ENCODE peak calls at places on chromosomes 3 and 15, in six cellular contexts. A is lower leg skin, T is SK-N-SH, P is tibial artery, I is astrocyte of the spinal cord, J is adrenal gland. U is an unnamed sample.

GRCh38 chr3:186932281-186933181 is 2.2 kb downstream of the ST6GAL1 start:
- DNase-seq in A (no peak), T (no peak), P (no peak), I (no peak), J (no peak), U (no peak)

GRCh38 chr3:13040381-13041074 is 32.7 kb downstream of the IQSEC1 start:
- DNase-seq in A (no peak), T (peak), P (no peak), I (no peak), J (no peak), U (no peak)

GRCh38 chr3:27990347-27990746 is 251.1 kb upstream of the CMC1 start:
- DNase-seq in A (no peak), T (no peak), P (no peak), I (no peak), J (no peak), U (no peak)

GRCh38 chr3:194672876-194673275 is 885 bp upstream of the LSG1 start:
- DNase-seq in A (no peak), T (no peak), P (no peak), I (no peak), J (no peak), U (peak)

GRCh38 chr3:148333091-148333490 is 364.6 kb upstream of the AGTR1 start:
- DNase-seq in A (no peak), T (no peak), P (no peak), I (no peak), J (no peak), U (no peak)

GRCh38 chr3:125194849-125195601 is 17.5 kb downstream of the SLC12A8 start:
- DNase-seq in A (peak), T (no peak), P (no peak), I (peak), J (no peak), U (peak)

GRCh38 chr3:107966261-107966660 is 124.6 kb downstream of the CD47 start:
- DNase-seq in A (no peak), T (no peak), P (no peak), I (no peak), J (no peak), U (no peak)

GRCh38 chr3:58404396-58404795 is 29.2 kb downstream of the PDHB start:
- DNase-seq in A (no peak), T (no peak), P (no peak), I (peak), J (no peak), U (peak)

GRCh38 chr15:29143909-29144308 is 125.7 kb downstream of the NSMCE3 start:
- DNase-seq in A (no peak), T (no peak), P (no peak), I (peak), J (no peak), U (peak)

GRCh38 chr3:10702961-10703740 is 112.9 kb upstream of the SLC6A11 start:
- DNase-seq in A (no peak), T (peak), P (no peak), I (no peak), J (no peak), U (no peak)

GRCh38 chr3:171065732-171066131 is 39.2 kb upstream of the SLC2A2 start:
- DNase-seq in A (no peak), T (no peak), P (no peak), I (no peak), J (no peak), U (no peak)

GRCh38 chr3:165225604-165226003 is 29.4 kb upstream of the SLITRK3 start:
- DNase-seq in A (no peak), T (no peak), P (no peak), I (no peak), J (no peak), U (no peak)
- TF ChIP-seq CTCF in A (no peak), T (no peak), P (no peak), I (no peak), J (no peak), U (no peak)

DNA sequence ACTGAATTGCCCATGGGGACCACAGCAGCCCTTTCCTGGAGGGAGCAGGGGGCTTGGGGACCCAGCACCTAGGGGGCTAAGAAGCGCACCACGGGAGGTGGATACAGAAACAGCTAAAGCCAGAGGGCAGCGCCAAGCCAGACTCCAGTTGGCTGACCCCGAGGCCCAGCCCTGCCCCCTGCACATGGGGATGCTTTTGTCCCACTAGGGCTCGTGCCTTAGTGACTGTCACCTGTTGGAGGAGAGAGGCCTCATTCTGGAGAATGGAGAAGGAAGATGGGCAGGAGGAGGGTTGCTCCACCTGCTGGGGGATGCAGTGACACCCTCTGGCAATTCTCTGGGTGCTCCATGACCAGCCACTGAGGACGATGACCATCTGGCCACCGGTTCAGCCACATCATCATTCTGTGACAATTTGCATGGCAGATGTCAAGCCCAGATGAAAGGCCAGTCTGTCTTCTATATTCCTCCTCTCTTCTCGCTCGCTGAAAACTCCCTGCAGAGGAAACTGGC is 167.8 kb upstream of the TLE3 start:
- DNase-seq in A (no peak), T (no peak), P (no peak), I (no peak), J (no peak), U (no peak)
- TF ChIP-seq CTCF in A (no peak), T (no peak), P (no peak), I (peak), J (no peak), U (peak)

DNA sequence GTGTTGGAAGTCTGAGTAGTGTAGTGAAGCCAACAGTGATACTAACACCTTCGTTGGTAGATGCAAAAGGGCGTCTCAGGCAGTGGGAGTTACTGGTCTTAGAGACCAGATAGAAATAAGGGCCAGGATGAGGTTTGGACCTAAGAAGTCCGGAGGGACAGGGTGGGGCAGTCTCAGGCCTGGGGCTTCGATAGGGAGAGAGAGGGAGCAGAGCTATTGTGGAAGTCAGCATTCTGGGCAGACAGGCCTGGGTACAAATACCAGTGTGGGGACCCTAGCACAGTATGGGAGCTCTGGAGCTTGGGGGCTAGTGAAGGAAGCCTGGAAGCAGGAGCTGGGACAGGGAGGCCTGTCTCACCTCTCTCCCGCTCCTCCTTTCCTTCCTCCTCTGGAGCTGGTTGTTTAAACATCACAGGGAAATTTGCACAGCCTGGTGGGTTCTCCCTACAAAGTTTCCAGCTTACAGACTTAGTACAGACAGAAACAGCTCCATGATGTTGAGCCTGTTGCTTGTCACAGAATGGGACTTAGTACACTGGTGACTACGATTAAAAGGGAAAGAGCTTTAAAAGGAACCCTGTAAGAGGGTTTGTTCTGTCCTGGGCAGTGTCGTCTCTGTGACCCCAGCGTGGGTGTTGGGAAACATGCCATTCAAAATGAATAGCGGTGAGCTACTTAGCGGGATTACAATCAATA is 76.3 kb upstream of the TNFAIP8L3 start:
- DNase-seq in A (peak), T (no peak), P (no peak), I (no peak), J (no peak), U (no peak)
- TF ChIP-seq CTCF in A (no peak), T (no peak), P (no peak), I (no peak), J (no peak), U (no peak)

DNA sequence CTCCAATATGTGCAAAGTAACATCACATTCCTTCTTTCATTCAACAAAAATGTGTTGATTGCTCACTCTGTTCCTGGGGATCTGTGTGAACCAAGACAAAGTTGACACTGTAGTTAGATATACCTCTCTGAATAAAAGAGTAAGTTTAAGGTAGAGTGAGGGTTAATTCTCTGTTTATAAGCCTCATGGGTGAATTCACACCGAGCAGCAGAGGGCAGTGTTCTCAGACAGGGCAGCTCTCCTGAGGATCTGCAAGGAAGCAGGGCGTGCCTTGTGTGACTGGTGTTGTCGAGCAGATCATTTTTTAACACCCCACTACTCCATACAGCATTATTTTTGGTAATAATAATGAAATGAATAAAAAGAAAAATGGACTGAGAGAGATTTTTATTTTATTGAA is 34.4 kb downstream of the PAQR9 start:
- DNase-seq in A (no peak), T (no peak), P (no peak), I (no peak), J (peak), U (peak)
- TF ChIP-seq CTCF in A (no peak), T (peak), P (no peak), I (peak), J (peak), U (peak)

GRCh38 chr3:40779039-40779438 is 254.3 kb downstream of the ZNF621 start:
- DNase-seq in A (no peak), T (no peak), P (no peak), I (no peak), J (no peak), U (no peak)

GRCh38 chr3:40780801-40781406 is 256.1 kb downstream of the ZNF621 start:
- DNase-seq in A (peak), T (no peak), P (peak), I (peak), J (peak), U (peak)

GRCh38 chr3:40782086-40782721 is 257.4 kb downstream of the ZNF621 start:
- DNase-seq in A (no peak), T (no peak), P (no peak), I (no peak), J (no peak), U (peak)

GRCh38 chr3:40780341-40780800 is 255.6 kb downstream of the ZNF621 start:
- DNase-seq in A (peak), T (no peak), P (peak), I (no peak), J (peak), U (peak)
- TF ChIP-seq CTCF in A (no peak), T (no peak), P (no peak), I (no peak), J (no peak), U (no peak)

GRCh38 chr3:37803726-37804469 is 57.8 kb upstream of the CTDSPL start:
- DNase-seq in A (peak), T (no peak), P (no peak), I (no peak), J (no peak), U (no peak)
- TF ChIP-seq CTCF in A (no peak), T (peak), P (no peak), I (no peak), J (no peak), U (no peak)

GRCh38 chr15:79339588-79340314 is 28.8 kb downstream of the TMED3 start:
- DNase-seq in A (no peak), T (peak), P (no peak), I (peak), J (no peak), U (peak)

GRCh38 chr15:79341361-79341760 is 30.4 kb downstream of the TMED3 start:
- DNase-seq in A (no peak), T (no peak), P (no peak), I (no peak), J (no peak), U (no peak)

GRCh38 chr15:79337591-79337990 is 26.7 kb downstream of the TMED3 start:
- DNase-seq in A (no peak), T (no peak), P (no peak), I (no peak), J (no peak), U (no peak)

GRCh38 chr15:79340315-79340602 is 29.3 kb downstream of the TMED3 start:
- DNase-seq in A (no peak), T (no peak), P (no peak), I (no peak), J (no peak), U (no peak)
- TF ChIP-seq CTCF in A (no peak), T (no peak), P (no peak), I (no peak), J (no peak), U (no peak)

GRCh38 chr15:101642361-101642760 is 9.8 kb downstream of the TM2D3 start:
- DNase-seq in A (no peak), T (peak), P (no peak), I (no peak), J (no peak), U (no peak)
- TF ChIP-seq CTCF in A (no peak), T (peak), P (no peak), I (peak), J (no peak), U (no peak)

DNA sequence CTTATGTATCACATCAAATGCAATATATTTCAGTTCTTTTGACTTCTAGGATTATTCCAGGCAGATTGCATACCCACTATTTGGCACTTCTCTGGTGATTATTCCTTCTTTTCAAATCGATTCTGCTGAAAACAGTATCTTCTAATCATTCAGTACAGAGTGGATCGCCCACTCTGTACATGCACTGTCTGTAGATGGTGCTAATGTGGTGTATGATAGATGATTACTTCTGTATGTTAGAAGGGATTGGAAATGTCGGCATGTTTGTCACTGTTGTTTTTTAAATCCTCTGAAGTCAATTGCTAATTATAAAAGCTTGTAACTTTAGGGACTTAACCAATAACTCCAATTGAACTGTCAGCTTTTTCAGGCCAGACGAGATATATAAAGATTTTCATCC is 642.5 kb downstream of the GRM7 start:
- DNase-seq in A (no peak), T (no peak), P (no peak), I (no peak), J (no peak), U (no peak)
- TF ChIP-seq CTCF in A (no peak), T (no peak), P (no peak), I (no peak), J (no peak), U (no peak)